ENCODE peak calls at places on chromosomes 7 and 10, in nine cellular contexts. L, I, Q, C, P, B, O, T and Z are unnamed samples.
A peak's percentile ranks its signal among the peaks of the same experiment; 100 is the strongest.

GRCh38 chr10:23912884-23913401 is 296.0 kb upstream of the KIAA1217 start:
- DNase-seq in L (no peak), B (no peak), O (no peak), I (no peak), Q (no peak), C (no peak), P (no peak), T (no peak), Z (no peak)

GRCh38 chr10:98340946-98341345 is 73.0 kb upstream of the LOXL4 start:
- DNase-seq in I (no peak), T (no peak), L (no peak), B (no peak), P (no peak), Q (no peak), C (peak; percentile 52), O (no peak), Z (no peak)

GRCh38 chr10:124186956-124187355 is 93.6 kb upstream of the CHST15 start:
- DNase-seq in I (no peak), L (no peak), B (no peak), P (no peak), T (no peak), C (no peak), Q (no peak), O (no peak), Z (no peak)

GRCh38 chr10:104043185-104043830 is 42.4 kb downstream of the COL17A1 start:
- DNase-seq in L (no peak), C (no peak), T (no peak), Q (no peak), I (no peak), O (no peak), P (no peak), B (no peak), Z (no peak)

GRCh38 chr7:61576-62360 is 130.6 kb upstream of the FAM20C start:
- DNase-seq in T (peak; percentile 56), O (no peak), C (no peak), Q (peak; percentile 20), I (peak; percentile 26), P (no peak), L (no peak), B (no peak), Z (no peak)

GRCh38 chr10:112435013-112435619 is 11.6 kb downstream of the ZDHHC6 start:
- DNase-seq in I (no peak), B (no peak), T (no peak), Q (no peak), P (no peak), L (no peak), O (peak; percentile 11), C (peak; percentile 59), Z (peak; percentile 60)

GRCh38 chr7:91109200-91109599 is 155.0 kb upstream of the FZD1 start:
- DNase-seq in T (no peak), L (no peak), B (no peak), C (no peak), I (no peak), O (no peak), P (no peak), Q (no peak), Z (no peak)

GRCh38 chr7:6443372-6443941 is 4.3 kb downstream of the DAGLB start:
- DNase-seq in I (peak; percentile 22), O (no peak), T (no peak), B (peak; percentile 80), C (peak; percentile 87), P (no peak), L (peak; percentile 86), Q (no peak), Z (peak; percentile 91)

GRCh38 chr10:123139521-123140163 is 3.9 kb downstream of the HMX3 start:
- DNase-seq in L (no peak), C (no peak), I (no peak), B (no peak), T (no peak), O (no peak), P (no peak), Q (no peak), Z (peak; percentile 59)

GRCh38 chr10:50417906-50418697 is 166.8 kb upstream of the ASAH2 start:
- DNase-seq in O (peak; percentile 67), T (peak; percentile 72), P (peak; percentile 13), B (peak; percentile 74), I (peak; percentile 94), Q (no peak), L (peak; percentile 74), C (peak; percentile 88), Z (peak; percentile 65)

GRCh38 chr10:21173433-21173963 is 276.4 kb upstream of the NEBL start:
- DNase-seq in P (no peak), O (no peak), T (no peak), Q (no peak), B (no peak), C (no peak), I (no peak), L (no peak), Z (no peak)

GRCh38 chr7:87398441-87398840 is 53.0 kb downstream of the CROT start:
- DNase-seq in B (no peak), P (no peak), L (no peak), Q (no peak), I (no peak), T (no peak), C (peak; percentile 88), O (no peak), Z (peak; percentile 73)

GRCh38 chr7:7553386-7553785 is 13.3 kb upstream of the MIOS start:
- DNase-seq in C (no peak), T (no peak), I (no peak), P (no peak), O (no peak), B (no peak), L (no peak), Q (no peak), Z (no peak)

GRCh38 chr7:64888561-64888900 is 14.5 kb upstream of the ZNF273 start:
- DNase-seq in T (no peak), I (peak; percentile 80), O (no peak), B (no peak), Q (no peak), C (no peak), P (no peak), L (no peak), Z (no peak)

GRCh38 chr7:130901209-130901783 is 167.3 kb upstream of the KLF14 start:
- DNase-seq in P (no peak), L (peak; percentile 59), Q (no peak), T (no peak), O (no peak), C (peak; percentile 95), B (no peak), I (peak; percentile 88), Z (peak; percentile 83)

GRCh38 chr7:35752727-35753126 is 48.1 kb upstream of the SEPTIN7 start:
- DNase-seq in T (no peak), I (no peak), C (no peak), L (no peak), Q (no peak), B (no peak), O (no peak), P (no peak), Z (no peak)

GRCh38 chr10:28459453-28460144 is 73.3 kb upstream of the WAC start:
- DNase-seq in P (no peak), L (no peak), O (no peak), Q (no peak), C (no peak), B (no peak), I (no peak), T (no peak), Z (no peak)

GRCh38 chr7:39720586-39720985 is 97.2 kb downstream of the RALA start:
- DNase-seq in P (no peak), L (no peak), C (peak; percentile 95), B (no peak), Q (no peak), O (no peak), I (no peak), T (no peak), Z (peak; percentile 82)

GRCh38 chr7:95772298-95772770 is at the start of gene DYNC1I1:
- DNase-seq in T (peak; percentile 77), I (peak; percentile 89), O (peak; percentile 32), B (peak; percentile 32), P (peak; percentile 5), L (peak; percentile 36), Q (peak; percentile 23), C (peak; percentile 61), Z (peak; percentile 80)

GRCh38 chr7:81752318-81752714 is 17.5 kb downstream of the HGF start:
- DNase-seq in C (no peak), I (no peak), L (no peak), Q (no peak), T (no peak), B (no peak), P (no peak), O (no peak), Z (no peak)

GRCh38 chr7:77329466-77330168 is 86.5 kb downstream of the GSAP start:
- DNase-seq in Q (no peak), B (no peak), P (no peak), O (no peak), C (no peak), L (no peak), T (no peak), I (no peak), Z (no peak)

GRCh38 chr7:111499027-111499426 is 63.3 kb downstream of the IMMP2L start:
- DNase-seq in T (no peak), I (no peak), L (no peak), B (no peak), C (peak; percentile 99), Q (no peak), O (no peak), P (no peak), Z (peak; percentile 98)

GRCh38 chr7:92608380-92609322 is 18.5 kb upstream of the FAM133B start:
- DNase-seq in O (no peak), P (no peak), B (no peak), Q (no peak), L (no peak), C (no peak), T (no peak), I (no peak), Z (no peak)

GRCh38 chr7:126778101-126778500 is 474.6 kb downstream of the GRM8 start:
- DNase-seq in C (no peak), O (no peak), I (no peak), L (no peak), Q (no peak), T (no peak), P (no peak), B (no peak), Z (no peak)

GRCh38 chr7:150787321-150788281 is 12.6 kb downstream of the TMEM176B start:
- DNase-seq in O (no peak), C (no peak), P (no peak), L (no peak), Q (no peak), I (no peak), T (no peak), B (no peak), Z (no peak)